ENCODE peak calls at places on chromosomes 16 and 17, in seven cellular contexts. One of them, this sample, is unnamed.

GRCh38 chr17:3965123-3965800 is 1.0 kb upstream of the ATP2A3 start:
- DNase-seq in IMR-90: no peak
- DNase-seq in A549: peak
- DNase-seq in activated CD8-positive, alpha-beta memory T cell treated with anti-CD3 and anti-CD28 coated beads for 1 hour: peak
- DNase-seq in aorta: peak
- DNase-seq in occipital lobe: no peak
- DNase-seq in EL: peak
- DNase-seq in this sample: peak

GRCh38 chr16:54991525-54991924 is 60.9 kb downstream of the IRX5 start:
- DNase-seq in IMR-90: no peak
- DNase-seq in A549: no peak
- DNase-seq in activated CD8-positive, alpha-beta memory T cell treated with anti-CD3 and anti-CD28 coated beads for 1 hour: no peak
- DNase-seq in aorta: no peak
- DNase-seq in occipital lobe: no peak
- DNase-seq in EL: no peak
- DNase-seq in this sample: no peak

GRCh38 chr16:48117217-48118105 is 38.3 kb downstream of the ABCC12 start:
- DNase-seq in IMR-90: no peak
- DNase-seq in A549: peak
- DNase-seq in activated CD8-positive, alpha-beta memory T cell treated with anti-CD3 and anti-CD28 coated beads for 1 hour: peak
- DNase-seq in aorta: no peak
- DNase-seq in occipital lobe: no peak
- DNase-seq in EL: peak
- DNase-seq in this sample: peak

GRCh38 chr17:61444831-61445230 is 7.4 kb upstream of the TBX4 start:
- DNase-seq in IMR-90: peak
- DNase-seq in A549: peak
- DNase-seq in activated CD8-positive, alpha-beta memory T cell treated with anti-CD3 and anti-CD28 coated beads for 1 hour: no peak
- DNase-seq in aorta: no peak
- DNase-seq in occipital lobe: no peak
- DNase-seq in EL: peak
- DNase-seq in this sample: no peak

GRCh38 chr17:66399441-66399840 is 97.0 kb downstream of the PRKCA start:
- DNase-seq in IMR-90: no peak
- DNase-seq in A549: no peak
- DNase-seq in activated CD8-positive, alpha-beta memory T cell treated with anti-CD3 and anti-CD28 coated beads for 1 hour: no peak
- DNase-seq in aorta: no peak
- DNase-seq in occipital lobe: no peak
- DNase-seq in EL: no peak
- DNase-seq in this sample: no peak

GRCh38 chr16:2156025-2156848 is 655 bp downstream of the TRAF7 start:
- DNase-seq in IMR-90: peak
- DNase-seq in A549: no peak
- DNase-seq in activated CD8-positive, alpha-beta memory T cell treated with anti-CD3 and anti-CD28 coated beads for 1 hour: no peak
- DNase-seq in aorta: peak
- DNase-seq in occipital lobe: no peak
- DNase-seq in EL: peak
- DNase-seq in this sample: no peak

GRCh38 chr17:76381633-76382304 is 2.6 kb upstream of the SPHK1 start:
- DNase-seq in IMR-90: peak
- DNase-seq in A549: no peak
- DNase-seq in activated CD8-positive, alpha-beta memory T cell treated with anti-CD3 and anti-CD28 coated beads for 1 hour: no peak
- DNase-seq in aorta: no peak
- DNase-seq in occipital lobe: no peak
- DNase-seq in EL: peak
- DNase-seq in this sample: no peak

GRCh38 chr17:81438024-81438664 is 42.9 kb downstream of the BAHCC1 start:
- DNase-seq in IMR-90: no peak
- DNase-seq in A549: no peak
- DNase-seq in activated CD8-positive, alpha-beta memory T cell treated with anti-CD3 and anti-CD28 coated beads for 1 hour: no peak
- DNase-seq in aorta: no peak
- DNase-seq in occipital lobe: no peak
- DNase-seq in EL: no peak
- DNase-seq in this sample: no peak

GRCh38 chr17:6323626-6324356 is 111.1 kb downstream of the AIPL1 start:
- DNase-seq in IMR-90: no peak
- DNase-seq in A549: peak
- DNase-seq in activated CD8-positive, alpha-beta memory T cell treated with anti-CD3 and anti-CD28 coated beads for 1 hour: no peak
- DNase-seq in aorta: no peak
- DNase-seq in occipital lobe: no peak
- DNase-seq in EL: no peak
- DNase-seq in this sample: no peak

GRCh38 chr17:6162216-6162615 is 92.0 kb downstream of the WSCD1 start:
- DNase-seq in IMR-90: no peak
- DNase-seq in A549: no peak
- DNase-seq in activated CD8-positive, alpha-beta memory T cell treated with anti-CD3 and anti-CD28 coated beads for 1 hour: no peak
- DNase-seq in aorta: no peak
- DNase-seq in occipital lobe: no peak
- DNase-seq in EL: no peak
- DNase-seq in this sample: no peak

GRCh38 chr16:28212532-28212873 is 738 bp upstream of the XPO6 start:
- DNase-seq in IMR-90: peak
- DNase-seq in A549: no peak
- DNase-seq in activated CD8-positive, alpha-beta memory T cell treated with anti-CD3 and anti-CD28 coated beads for 1 hour: no peak
- DNase-seq in aorta: no peak
- DNase-seq in occipital lobe: no peak
- DNase-seq in EL: peak
- DNase-seq in this sample: no peak

GRCh38 chr17:57959929-57960328 is 4.7 kb upstream of the CUEDC1 start:
- DNase-seq in IMR-90: no peak
- DNase-seq in A549: no peak
- DNase-seq in activated CD8-positive, alpha-beta memory T cell treated with anti-CD3 and anti-CD28 coated beads for 1 hour: no peak
- DNase-seq in aorta: no peak
- DNase-seq in occipital lobe: no peak
- DNase-seq in EL: no peak
- DNase-seq in this sample: no peak

GRCh38 chr17:9973689-9974459 is 68.8 kb upstream of the RCVRN start:
- DNase-seq in IMR-90: no peak
- DNase-seq in A549: no peak
- DNase-seq in activated CD8-positive, alpha-beta memory T cell treated with anti-CD3 and anti-CD28 coated beads for 1 hour: no peak
- DNase-seq in aorta: no peak
- DNase-seq in occipital lobe: no peak
- DNase-seq in EL: no peak
- DNase-seq in this sample: no peak